ENCODE peak calls at places on chromosomes 11 and 22, in six cellular contexts. One of them, this sample, is unnamed.

GRCh38 chr11:121421149-121421906 is 30.8 kb upstream of the SORL1 start:
- DNase-seq in trophoblast cell: no peak
- DNase-seq in colonic mucosa: no peak
- DNase-seq in astrocyte: no peak
- DNase-seq in aorta: no peak
- DNase-seq in right cardiac atrium: no peak
- DNase-seq in this sample: no peak

GRCh38 chr11:16993495-16993894 is 20.7 kb downstream of the PLEKHA7 start:
- DNase-seq in colonic mucosa: no peak
- DNase-seq in right cardiac atrium: no peak
- DNase-seq in trophoblast cell: no peak
- DNase-seq in aorta: no peak
- DNase-seq in astrocyte: no peak
- DNase-seq in this sample: no peak

GRCh38 chr11:115919341-115920086 is 415.3 kb upstream of the CADM1 start:
- DNase-seq in astrocyte: peak; percentile 81
- DNase-seq in trophoblast cell: no peak
- DNase-seq in aorta: no peak
- DNase-seq in right cardiac atrium: no peak
- DNase-seq in colonic mucosa: no peak
- DNase-seq in this sample: no peak

GRCh38 chr11:63913866-63914830 is 2.8 kb downstream of the RCOR2 start:
- DNase-seq in colonic mucosa: no peak
- DNase-seq in aorta: no peak
- DNase-seq in right cardiac atrium: no peak
- DNase-seq in astrocyte: no peak
- DNase-seq in trophoblast cell: no peak
- DNase-seq in this sample: no peak

GRCh38 chr22:50729391-50730012 is 8.5 kb upstream of the ACR start:
- DNase-seq in trophoblast cell: no peak
- DNase-seq in right cardiac atrium: no peak
- DNase-seq in colonic mucosa: no peak
- DNase-seq in aorta: peak; percentile 65
- DNase-seq in astrocyte: no peak
- DNase-seq in this sample: peak; percentile 80

GRCh38 chr11:73453562-73453961 is 77.4 kb downstream of the RELT start:
- DNase-seq in trophoblast cell: no peak
- DNase-seq in astrocyte: no peak
- DNase-seq in colonic mucosa: no peak
- DNase-seq in aorta: no peak
- DNase-seq in right cardiac atrium: no peak
- DNase-seq in this sample: no peak

GRCh38 chr11:93278976-93279375 is 51.6 kb upstream of the DEUP1 start:
- DNase-seq in colonic mucosa: no peak
- DNase-seq in right cardiac atrium: no peak
- DNase-seq in astrocyte: no peak
- DNase-seq in trophoblast cell: no peak
- DNase-seq in aorta: no peak
- DNase-seq in this sample: no peak

GRCh38 chr22:38925571-38926041 is 31.8 kb upstream of the APOBEC3A start:
- DNase-seq in colonic mucosa: no peak
- DNase-seq in astrocyte: peak; percentile 33
- DNase-seq in right cardiac atrium: no peak
- DNase-seq in trophoblast cell: no peak
- DNase-seq in aorta: no peak
- DNase-seq in this sample: no peak

GRCh38 chr11:129298990-129299389 is 76.7 kb upstream of the BARX2 start:
- DNase-seq in aorta: no peak
- DNase-seq in trophoblast cell: no peak
- DNase-seq in right cardiac atrium: no peak
- DNase-seq in colonic mucosa: no peak
- DNase-seq in astrocyte: peak; percentile 28
- DNase-seq in this sample: no peak

GRCh38 chr11:5620606-5621521 is 3.9 kb upstream of the TRIM34 start:
- DNase-seq in trophoblast cell: peak; percentile 89
- DNase-seq in astrocyte: peak; percentile 90
- DNase-seq in colonic mucosa: peak; percentile 52
- DNase-seq in right cardiac atrium: no peak
- DNase-seq in aorta: no peak
- DNase-seq in this sample: no peak

GRCh38 chr11:133832096-133833081 is 12.9 kb downstream of the SPATA19 start:
- DNase-seq in trophoblast cell: peak; percentile 65
- DNase-seq in aorta: no peak
- DNase-seq in colonic mucosa: no peak
- DNase-seq in right cardiac atrium: no peak
- DNase-seq in astrocyte: no peak
- DNase-seq in this sample: no peak

GRCh38 chr22:21681566-21682370 is 16.0 kb downstream of the PPIL2 start:
- DNase-seq in aorta: no peak
- DNase-seq in trophoblast cell: no peak
- DNase-seq in astrocyte: no peak
- DNase-seq in right cardiac atrium: no peak
- DNase-seq in colonic mucosa: no peak
- DNase-seq in this sample: peak; percentile 61

GRCh38 chr11:76668362-76669155 is 2.0 kb downstream of the LRRC32 start:
- DNase-seq in aorta: peak; percentile 52
- DNase-seq in astrocyte: no peak
- DNase-seq in right cardiac atrium: no peak
- DNase-seq in trophoblast cell: no peak
- DNase-seq in colonic mucosa: no peak
- DNase-seq in this sample: peak; percentile 23

GRCh38 chr11:203945-204586 is 3.1 kb downstream of the BET1L start:
- DNase-seq in colonic mucosa: peak; percentile 16
- DNase-seq in aorta: no peak
- DNase-seq in trophoblast cell: no peak
- DNase-seq in astrocyte: no peak
- DNase-seq in right cardiac atrium: no peak
- DNase-seq in this sample: no peak

GRCh38 chr22:36277482-36278291 is 24.8 kb downstream of the APOL1 start:
- DNase-seq in astrocyte: peak; percentile 35
- DNase-seq in colonic mucosa: peak; percentile 63
- DNase-seq in trophoblast cell: no peak
- DNase-seq in aorta: peak; percentile 56
- DNase-seq in right cardiac atrium: peak; percentile 60
- DNase-seq in this sample: no peak

GRCh38 chr22:20424937-20425587 is 12.6 kb downstream of the SCARF2 start:
- DNase-seq in astrocyte: no peak
- DNase-seq in trophoblast cell: peak; percentile 86
- DNase-seq in right cardiac atrium: no peak
- DNase-seq in colonic mucosa: peak; percentile 18
- DNase-seq in aorta: no peak
- DNase-seq in this sample: no peak

GRCh38 chr11:67114275-67114896 is 4.7 kb upstream of the KDM2A start:
- DNase-seq in right cardiac atrium: no peak
- DNase-seq in colonic mucosa: no peak
- DNase-seq in astrocyte: no peak
- DNase-seq in aorta: peak; percentile 35
- DNase-seq in trophoblast cell: no peak
- DNase-seq in this sample: no peak

GRCh38 chr22:37503183-37503683 is 16.0 kb downstream of the CARD10 start:
- DNase-seq in aorta: no peak
- DNase-seq in astrocyte: no peak
- DNase-seq in colonic mucosa: no peak
- DNase-seq in right cardiac atrium: no peak
- DNase-seq in trophoblast cell: no peak
- DNase-seq in this sample: no peak

GRCh38 chr22:42918500-42918899 is 61.4 kb upstream of the ARFGAP3 start:
- DNase-seq in colonic mucosa: no peak
- DNase-seq in astrocyte: no peak
- DNase-seq in trophoblast cell: no peak
- DNase-seq in right cardiac atrium: no peak
- DNase-seq in aorta: peak; percentile 41
- DNase-seq in this sample: no peak

GRCh38 chr22:43004362-43005035 is 10.4 kb downstream of the PACSIN2 start:
- DNase-seq in trophoblast cell: no peak
- DNase-seq in astrocyte: peak; percentile 77
- DNase-seq in colonic mucosa: peak; percentile 67
- DNase-seq in aorta: peak; percentile 55
- DNase-seq in right cardiac atrium: no peak
- DNase-seq in this sample: peak; percentile 45

GRCh38 chr11:16381177-16381576 is 24.8 kb upstream of the SOX6 start:
- DNase-seq in colonic mucosa: no peak
- DNase-seq in trophoblast cell: no peak
- DNase-seq in right cardiac atrium: no peak
- DNase-seq in astrocyte: no peak
- DNase-seq in aorta: no peak
- DNase-seq in this sample: no peak

GRCh38 chr11:112300094-112300786 is 39.6 kb upstream of the PLET1 start:
- DNase-seq in aorta: no peak
- DNase-seq in right cardiac atrium: no peak
- DNase-seq in colonic mucosa: no peak
- DNase-seq in trophoblast cell: no peak
- DNase-seq in astrocyte: no peak
- DNase-seq in this sample: no peak

GRCh38 chr22:32991353-32992115 is 66.6 kb downstream of the SYN3 start:
- DNase-seq in colonic mucosa: no peak
- DNase-seq in aorta: no peak
- DNase-seq in right cardiac atrium: peak; percentile 79
- DNase-seq in trophoblast cell: peak; percentile 89
- DNase-seq in astrocyte: no peak
- DNase-seq in this sample: no peak

GRCh38 chr11:95520765-95521542 is 268.6 kb downstream of the FAM76B start:
- DNase-seq in astrocyte: peak; percentile 50
- DNase-seq in colonic mucosa: no peak
- DNase-seq in trophoblast cell: no peak
- DNase-seq in aorta: no peak
- DNase-seq in right cardiac atrium: no peak
- DNase-seq in this sample: no peak

GRCh38 chr11:78022397-78023396 is at the start of gene KCTD14:
- DNase-seq in astrocyte: no peak
- DNase-seq in trophoblast cell: no peak
- DNase-seq in right cardiac atrium: peak; percentile 51
- DNase-seq in aorta: no peak
- DNase-seq in colonic mucosa: peak; percentile 73
- DNase-seq in this sample: no peak

DNA sequence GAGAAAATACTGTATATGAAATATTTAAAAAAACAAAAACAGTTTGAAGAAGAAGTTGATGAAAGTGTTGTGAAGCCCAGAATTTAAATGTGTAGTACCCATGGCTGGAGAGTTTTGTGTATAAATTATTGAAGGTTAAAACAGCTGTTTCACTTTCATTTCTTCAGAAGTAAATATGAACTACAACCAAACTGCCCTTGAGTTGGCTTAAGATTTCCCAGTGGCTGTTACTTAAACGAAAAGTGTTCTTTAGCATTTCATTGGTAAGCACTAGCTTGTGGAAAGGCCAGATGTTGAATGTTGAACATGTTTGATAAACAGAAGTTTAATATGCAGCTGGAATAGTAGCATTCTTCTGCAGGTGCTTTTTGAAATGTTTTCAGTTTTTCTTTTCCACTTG is 83.3 kb upstream of the TNRC6B start:
- DNase-seq in trophoblast cell: no peak
- DNase-seq in astrocyte: no peak
- DNase-seq in aorta: no peak
- DNase-seq in right cardiac atrium: no peak
- DNase-seq in colonic mucosa: no peak
- DNase-seq in this sample: no peak
- H3K4me3 ChIP-seq in trophoblast cell: no peak overlapping the region
- H3K4me3 ChIP-seq in astrocyte: no peak overlapping the region
- H3K4me3 ChIP-seq in aorta: no peak overlapping the region
- H3K4me3 ChIP-seq in right cardiac atrium: no peak overlapping the region
- H3K4me3 ChIP-seq in colonic mucosa: no peak overlapping the region
- H3K4me3 ChIP-seq in this sample: no peak overlapping the region

GRCh38 chr11:62516736-62517371 is 29.8 kb downstream of the AHNAK start:
- DNase-seq in colonic mucosa: no peak
- DNase-seq in aorta: no peak
- DNase-seq in astrocyte: no peak
- DNase-seq in trophoblast cell: no peak
- DNase-seq in right cardiac atrium: no peak
- DNase-seq in this sample: no peak
- H3K27ac ChIP-seq in colonic mucosa: no peak overlapping the region
- H3K27ac ChIP-seq in aorta: no peak overlapping the region
- H3K27ac ChIP-seq in astrocyte: no peak overlapping the region
- H3K27ac ChIP-seq in trophoblast cell: no peak overlapping the region
- H3K27ac ChIP-seq in right cardiac atrium: no peak overlapping the region
- H3K27ac ChIP-seq in this sample: no peak overlapping the region

GRCh38 chr11:119896387-119897045 is 167.5 kb upstream of the NECTIN1 start:
- DNase-seq in trophoblast cell: peak; percentile 39
- DNase-seq in astrocyte: no peak
- DNase-seq in colonic mucosa: no peak
- DNase-seq in right cardiac atrium: no peak
- DNase-seq in aorta: no peak
- DNase-seq in this sample: no peak
- H3K27me3 ChIP-seq in trophoblast cell: no peaks in the 10 kb centered on the region
- H3K27me3 ChIP-seq in astrocyte: peaks cover 11% of the 10 kb centered on the region
- H3K27me3 ChIP-seq in colonic mucosa: no peaks in the 10 kb centered on the region
- H3K27me3 ChIP-seq in right cardiac atrium: no peaks in the 10 kb centered on the region
- H3K27me3 ChIP-seq in aorta: no peaks in the 10 kb centered on the region
- H3K27me3 ChIP-seq in this sample: peaks cover 26% of the 10 kb centered on the region

GRCh38 chr11:1459219-1459575 is 27.4 kb downstream of the MOB2 start:
- DNase-seq in trophoblast cell: no peak
- DNase-seq in astrocyte: no peak
- DNase-seq in right cardiac atrium: no peak
- DNase-seq in colonic mucosa: no peak
- DNase-seq in aorta: no peak
- DNase-seq in this sample: no peak

GRCh38 chr11:1457326-1457680 is 29.3 kb downstream of the MOB2 start:
- DNase-seq in astrocyte: no peak
- DNase-seq in trophoblast cell: no peak
- DNase-seq in right cardiac atrium: no peak
- DNase-seq in colonic mucosa: no peak
- DNase-seq in aorta: no peak
- DNase-seq in this sample: no peak

GRCh38 chr11:1459739-1460395 is 26.7 kb downstream of the MOB2 start:
- DNase-seq in astrocyte: no peak
- DNase-seq in colonic mucosa: no peak
- DNase-seq in right cardiac atrium: no peak
- DNase-seq in trophoblast cell: no peak
- DNase-seq in aorta: no peak
- DNase-seq in this sample: no peak

GRCh38 chr11:1457856-1458255 is 28.7 kb downstream of the MOB2 start:
- DNase-seq in right cardiac atrium: no peak
- DNase-seq in aorta: no peak
- DNase-seq in trophoblast cell: no peak
- DNase-seq in colonic mucosa: no peak
- DNase-seq in astrocyte: no peak
- DNase-seq in this sample: no peak

DNA sequence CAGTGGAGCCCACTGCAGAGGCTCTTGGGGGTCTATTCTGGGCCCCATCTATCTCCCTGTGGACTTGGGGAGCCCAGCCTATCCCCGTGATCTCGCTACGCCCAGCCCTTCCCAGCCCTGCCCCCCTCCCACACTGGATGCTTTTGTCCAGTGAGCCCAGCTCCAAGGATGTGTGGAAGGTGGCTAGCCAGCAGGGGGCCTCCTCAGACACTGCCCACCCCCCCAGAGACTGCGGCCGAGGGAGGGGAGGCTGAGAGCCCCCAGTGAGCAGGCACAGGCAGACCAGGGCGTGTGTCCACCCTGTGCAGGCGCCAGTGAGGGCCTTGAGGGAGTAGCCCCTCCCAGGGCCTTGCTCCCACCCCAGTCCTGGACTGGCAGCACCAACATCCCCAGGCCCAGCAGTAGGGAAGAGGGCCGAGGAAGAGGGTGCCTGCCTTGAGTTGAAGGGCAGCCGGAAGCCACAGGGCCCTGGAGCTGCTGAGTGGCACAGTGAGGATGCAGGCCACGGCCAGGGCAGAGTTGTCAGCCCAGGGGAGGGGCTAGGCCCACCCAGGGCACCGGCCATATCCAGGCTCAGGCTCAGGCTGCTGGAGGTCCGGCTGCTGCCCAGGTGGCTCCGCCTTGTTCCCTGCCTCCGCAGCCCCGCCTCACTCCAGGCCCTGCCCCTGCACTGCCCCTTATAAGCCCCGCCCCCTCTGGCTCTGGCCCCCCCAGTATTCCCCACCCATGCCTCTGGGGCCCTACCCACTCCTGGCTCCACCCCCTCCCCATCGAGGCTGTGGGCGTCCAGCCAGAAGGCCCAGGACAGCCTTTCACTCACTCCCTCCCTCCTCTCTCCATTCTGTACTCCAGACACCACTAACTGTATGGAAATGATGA is 28.0 kb downstream of the MOB2 start:
- DNase-seq in colonic mucosa: peak; percentile 80
- DNase-seq in astrocyte: no peak
- DNase-seq in aorta: peak; percentile 90
- DNase-seq in right cardiac atrium: peak; percentile 62
- DNase-seq in trophoblast cell: no peak
- DNase-seq in this sample: no peak
- H3K4me3 ChIP-seq in colonic mucosa: no peak overlapping the region
- H3K4me3 ChIP-seq in astrocyte: no peak overlapping the region
- H3K4me3 ChIP-seq in aorta: no peak overlapping the region
- H3K4me3 ChIP-seq in right cardiac atrium: no peak overlapping the region
- H3K4me3 ChIP-seq in trophoblast cell: no peak overlapping the region
- H3K4me3 ChIP-seq in this sample: no peak overlapping the region

This sample was measured in left lung.